ENCODE peak calls at places on chromosome 9, in five cellular contexts. B, S, V, C and J are unnamed samples.

GRCh38 chr9:125999504-125999881 is 252.3 kb downstream of the PBX3 start:
- DNase-seq in B (no peak), S (peak; percentile 24), V (no peak), C (no peak), J (no peak)

GRCh38 chr9:75027187-75028107 is 646 bp downstream of the CARNMT1 start:
- DNase-seq in B (peak; percentile 21), S (peak; percentile 85), V (peak; percentile 30), C (peak; percentile 1), J (no peak)

GRCh38 chr9:14277202-14277601 is 36.7 kb downstream of the NFIB start:
- DNase-seq in B (no peak), S (no peak), V (no peak), C (no peak), J (no peak)

GRCh38 chr9:137161558-137162483 is 8.0 kb downstream of the LRRC26 start:
- DNase-seq in B (no peak), S (peak; percentile 82), V (no peak), C (no peak), J (no peak)

GRCh38 chr9:21801683-21802417 is 586 bp upstream of the MTAP start:
- DNase-seq in B (no peak), S (peak; percentile 74), V (peak; percentile 62), C (no peak), J (no peak)

GRCh38 chr9:77417570-77417969 is 230.6 kb downstream of the GNA14 start:
- DNase-seq in B (peak; percentile 23), S (no peak), V (no peak), C (no peak), J (no peak)

GRCh38 chr9:84937086-84937670 is 267.6 kb downstream of the NTRK2 start:
- DNase-seq in B (no peak), S (no peak), V (no peak), C (no peak), J (no peak)

GRCh38 chr9:11871832-11872231 is 821.4 kb upstream of the TYRP1 start:
- DNase-seq in B (no peak), S (no peak), V (no peak), C (no peak), J (no peak)

GRCh38 chr9:137053944-137054931 is at the start of gene ENTPD2:
- DNase-seq in B (no peak), S (no peak), V (peak; percentile 35), C (no peak), J (no peak)

GRCh38 chr9:116547729-116548426 is 139.2 kb upstream of the TRIM32 start:
- DNase-seq in B (no peak), S (no peak), V (no peak), C (no peak), J (no peak)

GRCh38 chr9:81125446-81126092 is 563.8 kb downstream of the TLE1 start:
- DNase-seq in B (no peak), S (no peak), V (no peak), C (no peak), J (no peak)

GRCh38 chr9:70262384-70262783 is 3.6 kb downstream of the SMC5 start:
- DNase-seq in B (no peak), S (no peak), V (no peak), C (no peak), J (no peak)

GRCh38 chr9:133340256-133340655 is 4.3 kb upstream of the SURF6 start:
- DNase-seq in B (no peak), S (no peak), V (no peak), C (no peak), J (no peak)

GRCh38 chr9:71760901-71761300 is 7.4 kb downstream of the CEMIP2 start:
- DNase-seq in B (no peak), S (no peak), V (peak; percentile 32), C (no peak), J (no peak)

GRCh38 chr9:132725306-132725705 is 55.0 kb downstream of the GTF3C4 start:
- DNase-seq in B (no peak), S (no peak), V (no peak), C (no peak), J (no peak)

GRCh38 chr9:135130266-135130976 is 43.0 kb downstream of the OLFM1 start:
- DNase-seq in B (no peak), S (no peak), V (no peak), C (no peak), J (peak; percentile 13)

GRCh38 chr9:116860509-116861120 is 173.5 kb downstream of the TRIM32 start:
- DNase-seq in B (peak; percentile 16), S (peak; percentile 64), V (peak; percentile 49), C (no peak), J (no peak)

GRCh38 chr9:133773889-133774655 is 35.9 kb upstream of the SARDH start:
- DNase-seq in B (no peak), S (peak; percentile 85), V (no peak), C (no peak), J (no peak)

GRCh38 chr9:87812375-87813118 is 70.1 kb upstream of the SPATA31E1 start:
- DNase-seq in B (no peak), S (peak; percentile 60), V (peak; percentile 4), C (no peak), J (no peak)

DNA sequence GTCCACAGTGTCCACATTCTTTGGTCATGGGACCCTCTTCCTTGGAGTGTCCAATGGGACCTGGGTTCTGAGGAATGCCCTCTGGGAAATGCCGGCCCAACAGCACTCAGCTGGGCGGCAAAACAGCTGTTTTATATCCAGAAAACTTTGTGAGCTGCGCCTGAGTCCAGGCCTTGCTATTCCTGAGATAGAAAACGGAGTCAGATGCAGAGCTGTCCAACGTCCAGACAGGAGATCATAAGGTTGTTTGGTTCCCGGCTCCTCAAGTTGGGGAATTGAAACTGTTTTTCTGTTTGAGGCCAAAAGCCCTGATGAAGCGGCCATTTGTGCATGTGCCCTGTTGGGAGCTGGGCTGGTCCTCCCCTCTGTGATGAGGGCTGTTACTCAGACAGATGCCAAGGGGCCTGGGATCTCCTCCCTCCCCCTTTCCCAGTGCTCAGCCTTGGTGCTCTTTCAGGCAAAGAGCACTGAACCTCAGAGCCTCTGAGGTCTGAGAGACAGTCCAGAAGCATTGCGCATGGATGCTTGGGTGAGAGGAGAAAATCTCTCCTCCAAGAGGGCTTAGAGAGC is 66.6 kb upstream of the GARNL3 start:
- DNase-seq in B (no peak), S (no peak), V (no peak), C (no peak), J (no peak)
- TF ChIP-seq GABPA in B (no peak), S (no peak), V (no peak), C (no peak), J (no peak)

DNA sequence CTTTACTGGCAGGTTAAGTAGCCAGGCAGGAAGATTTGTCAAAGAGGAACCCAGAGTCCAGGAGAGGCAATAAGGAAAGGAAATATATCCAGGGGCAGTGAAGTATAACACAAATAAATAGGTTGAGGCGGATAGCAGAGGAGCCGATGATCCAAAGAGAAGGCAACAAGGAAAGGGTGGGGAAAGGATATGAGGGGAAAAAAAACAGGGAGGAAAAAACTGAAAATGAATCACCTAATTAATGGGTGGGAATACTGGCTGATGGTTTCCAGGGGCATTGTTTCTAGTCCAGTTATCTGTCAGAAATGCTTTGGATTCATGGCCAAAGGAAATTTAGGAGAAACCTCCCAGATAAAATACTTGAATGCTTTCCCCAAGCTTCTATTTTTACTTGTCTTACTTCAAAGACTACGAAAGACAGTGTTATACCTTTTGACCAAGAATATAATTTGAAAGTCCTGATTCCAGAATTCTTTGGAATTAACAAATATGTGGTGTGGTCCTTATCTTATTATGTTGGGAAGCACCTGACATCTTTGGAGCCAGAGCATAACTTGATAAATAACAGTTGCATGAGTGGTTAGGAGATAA is 146.5 kb downstream of the AOPEP start:
- DNase-seq in B (no peak), S (peak; percentile 22), V (no peak), C (no peak), J (no peak)
- H3K27ac ChIP-seq in B (no peak overlapping the region), S (peak overlapping the region; percentile 100), V (no peak overlapping the region), C (no peak overlapping the region), J (no peak overlapping the region)

GRCh38 chr9:96230002-96230401 is 72.0 kb downstream of the HSD17B3 start:
- DNase-seq in B (no peak), S (no peak), V (no peak), C (no peak), J (no peak)
- TF ChIP-seq GABPA in B (no peak), S (no peak), V (no peak), C (no peak), J (no peak)

DNA sequence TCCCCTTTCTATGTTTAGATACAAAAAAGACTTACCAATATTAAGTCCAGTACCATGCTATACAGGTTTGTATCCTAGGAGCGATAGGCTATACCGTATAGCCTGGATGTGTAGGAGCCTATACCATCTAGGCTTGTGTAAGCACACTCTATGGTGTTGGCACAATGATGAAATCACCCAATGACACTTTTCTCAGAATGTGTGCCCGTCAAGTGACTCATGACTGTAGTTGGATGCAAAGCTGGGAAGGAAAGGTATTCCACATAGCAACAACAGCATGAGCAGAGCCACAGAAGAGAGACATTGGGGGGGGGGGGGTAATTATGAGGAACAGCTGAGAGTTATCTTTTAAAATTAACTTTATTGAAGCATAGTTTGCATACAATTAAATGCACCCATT is 63.2 kb downstream of the TTLL11 start:
- DNase-seq in B (no peak), S (no peak), V (peak; percentile 14), C (no peak), J (no peak)
- H3K27ac ChIP-seq in B (no peak overlapping the region), S (no peak overlapping the region), V (no peak overlapping the region), C (no peak overlapping the region), J (no peak overlapping the region)

DNA sequence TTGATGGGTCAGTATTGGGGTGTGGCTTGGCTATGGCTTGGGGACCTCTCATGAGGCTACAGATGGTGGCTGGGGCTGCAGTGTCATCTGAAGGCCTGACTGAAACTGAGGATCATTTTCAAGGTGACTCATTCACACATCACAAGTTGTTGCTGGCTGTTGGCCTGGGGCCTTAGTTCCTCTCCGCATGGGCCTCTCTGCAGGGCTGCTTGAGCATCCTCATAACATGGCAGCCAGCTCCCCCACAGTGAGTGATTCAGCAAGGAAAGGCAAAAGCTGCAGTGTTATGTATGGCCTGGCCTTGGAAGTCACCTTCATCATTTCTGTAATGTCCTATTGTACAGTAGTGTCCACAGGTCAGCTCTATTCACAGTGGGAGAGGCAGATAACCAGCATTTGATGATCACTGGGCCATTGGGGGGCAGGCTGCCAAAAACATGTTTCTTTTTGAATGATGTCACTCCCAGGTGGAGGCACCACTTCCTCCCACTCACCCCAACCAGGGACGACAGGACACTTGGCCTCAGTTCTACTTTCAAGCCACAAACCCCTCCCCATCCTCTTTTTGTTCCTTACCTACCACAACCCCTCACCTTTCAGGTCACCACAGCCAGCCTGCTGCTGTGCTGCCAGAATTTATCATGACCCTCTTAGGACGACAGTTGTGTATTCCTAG is 14.4 kb downstream of the FGD3 start:
- DNase-seq in B (no peak), S (no peak), V (no peak), C (no peak), J (no peak)
- TF ChIP-seq GABPA in B (no peak), S (no peak), V (no peak), C (no peak), J (no peak)

GRCh38 chr9:112771359-112772214 is 21.0 kb downstream of the SNX30 start:
- DNase-seq in B (no peak), S (no peak), V (no peak), C (no peak), J (no peak)
- H3K27ac ChIP-seq in B (no peak overlapping the region), S (no peak overlapping the region), V (no peak overlapping the region), C (no peak overlapping the region), J (peak overlapping the region; percentile 20)